ENCODE peak calls at places on chromosome 17, in four cellular contexts. One of them, this sample, is unnamed.

GRCh38 chr17:77451894-77452852 is 311.4 kb downstream of the SEC14L1 start:
- DNase-seq in transverse colon: peak
- DNase-seq in tibial artery: peak
- DNase-seq in heart left ventricle: peak
- DNase-seq in this sample: peak

GRCh38 chr17:77684803-77685580 is 273.5 kb upstream of the TNRC6C start:
- DNase-seq in tibial artery: no peak
- DNase-seq in heart left ventricle: no peak
- DNase-seq in transverse colon: no peak
- DNase-seq in this sample: no peak

GRCh38 chr17:28724500-28725165 is 1.4 kb downstream of the TLCD1 start:
- DNase-seq in tibial artery: no peak
- DNase-seq in transverse colon: no peak
- DNase-seq in heart left ventricle: no peak
- DNase-seq in this sample: no peak

GRCh38 chr17:64488301-64488700 is 8.6 kb downstream of the POLG2 start:
- DNase-seq in transverse colon: no peak
- DNase-seq in heart left ventricle: no peak
- DNase-seq in tibial artery: no peak
- DNase-seq in this sample: no peak

GRCh38 chr17:15454328-15454727 is 13.1 kb downstream of the CDRT4 start:
- DNase-seq in heart left ventricle: no peak
- DNase-seq in transverse colon: no peak
- DNase-seq in tibial artery: no peak
- DNase-seq in this sample: no peak

GRCh38 chr17:13741744-13742143 is 140.0 kb upstream of the HS3ST3A1 start:
- DNase-seq in tibial artery: no peak
- DNase-seq in transverse colon: no peak
- DNase-seq in heart left ventricle: no peak
- DNase-seq in this sample: no peak

GRCh38 chr17:81019563-81020442 is 15.1 kb upstream of the BAIAP2 start:
- DNase-seq in heart left ventricle: no peak
- DNase-seq in transverse colon: no peak
- DNase-seq in tibial artery: no peak
- DNase-seq in this sample: no peak

GRCh38 chr17:4631836-4632582 is 9.5 kb downstream of the ALOX15 start:
- DNase-seq in tibial artery: no peak
- DNase-seq in transverse colon: no peak
- DNase-seq in heart left ventricle: no peak
- DNase-seq in this sample: no peak

GRCh38 chr17:48754500-48755261 is 26.1 kb upstream of the HOXB13 start:
- DNase-seq in tibial artery: no peak
- DNase-seq in heart left ventricle: no peak
- DNase-seq in transverse colon: no peak
- DNase-seq in this sample: no peak

GRCh38 chr17:66547170-66547865 is 244.9 kb downstream of the PRKCA start:
- DNase-seq in tibial artery: no peak
- DNase-seq in heart left ventricle: no peak
- DNase-seq in transverse colon: no peak
- DNase-seq in this sample: no peak

GRCh38 chr17:47694818-47695663 is 1.1 kb downstream of the TBKBP1 start:
- DNase-seq in heart left ventricle: peak
- DNase-seq in transverse colon: peak
- DNase-seq in tibial artery: peak
- DNase-seq in this sample: peak

GRCh38 chr17:59668816-59669215 is 38.4 kb downstream of the PTRH2 start:
- DNase-seq in transverse colon: no peak
- DNase-seq in heart left ventricle: no peak
- DNase-seq in tibial artery: no peak
- DNase-seq in this sample: no peak

GRCh38 chr17:80359422-80360110 is 55.4 kb upstream of the ENDOV start:
- DNase-seq in transverse colon: no peak
- DNase-seq in tibial artery: peak
- DNase-seq in heart left ventricle: no peak
- DNase-seq in this sample: no peak

GRCh38 chr17:77128895-77129567 is 11.7 kb upstream of the SEC14L1 start:
- DNase-seq in tibial artery: no peak
- DNase-seq in heart left ventricle: no peak
- DNase-seq in transverse colon: no peak
- DNase-seq in this sample: no peak

GRCh38 chr17:52789829-52790228 is 631.3 kb upstream of the CA10 start:
- DNase-seq in tibial artery: no peak
- DNase-seq in transverse colon: no peak
- DNase-seq in heart left ventricle: no peak
- DNase-seq in this sample: no peak

GRCh38 chr17:78653382-78653781 is 76.2 kb upstream of the DNAH17 start:
- DNase-seq in heart left ventricle: no peak
- DNase-seq in tibial artery: no peak
- DNase-seq in transverse colon: no peak
- DNase-seq in this sample: no peak

GRCh38 chr17:7855643-7856080 is 796 bp downstream of the TMEM88 start:
- DNase-seq in heart left ventricle: peak
- DNase-seq in transverse colon: no peak
- DNase-seq in tibial artery: no peak
- DNase-seq in this sample: peak

GRCh38 chr17:40373324-40373723 is 8.8 kb upstream of the GJD3 start:
- DNase-seq in tibial artery: no peak
- DNase-seq in transverse colon: no peak
- DNase-seq in heart left ventricle: no peak
- DNase-seq in this sample: no peak

GRCh38 chr17:28367641-28368305 is 2.3 kb downstream of the VTN start:
- DNase-seq in transverse colon: no peak
- DNase-seq in tibial artery: no peak
- DNase-seq in heart left ventricle: no peak
- DNase-seq in this sample: no peak

GRCh38 chr17:82917656-82918345 is 78.0 kb upstream of the ZNF750 start:
- DNase-seq in tibial artery: no peak
- DNase-seq in heart left ventricle: no peak
- DNase-seq in transverse colon: no peak
- DNase-seq in this sample: no peak

GRCh38 chr17:65270932-65271700 is 133.9 kb downstream of the RGS9 start:
- DNase-seq in heart left ventricle: no peak
- DNase-seq in transverse colon: no peak
- DNase-seq in tibial artery: no peak
- DNase-seq in this sample: no peak

GRCh38 chr17:61479493-61480413 is 27.5 kb downstream of the TBX4 start:
- DNase-seq in tibial artery: no peak
- DNase-seq in transverse colon: no peak
- DNase-seq in heart left ventricle: no peak
- DNase-seq in this sample: no peak

GRCh38 chr17:4066210-4066609 is 76.6 kb downstream of the ZZEF1 start:
- DNase-seq in tibial artery: no peak
- DNase-seq in transverse colon: no peak
- DNase-seq in heart left ventricle: no peak
- DNase-seq in this sample: no peak

GRCh38 chr17:65438708-65439294 is 122.6 kb downstream of the AXIN2 start:
- DNase-seq in tibial artery: no peak
- DNase-seq in heart left ventricle: no peak
- DNase-seq in transverse colon: no peak
- DNase-seq in this sample: no peak